ENCODE peak calls at places on chromosomes 3 and 15, in four cellular contexts. P, B, E and C are unnamed samples.

GRCh38 chr3:112175037-112175436 is 42.0 kb upstream of the GCSAM start:
- DNase-seq in P (no peak), B (no peak), E (no peak), C (no peak)

GRCh38 chr3:32868719-32869512 is 51.1 kb downstream of the TRIM71 start:
- DNase-seq in P (no peak), B (no peak), E (no peak), C (no peak)

GRCh38 chr15:68921926-68922325 is 8.4 kb upstream of the SPESP1 start:
- DNase-seq in P (no peak), B (no peak), E (no peak), C (no peak)

GRCh38 chr3:40179016-40179415 is 130.5 kb upstream of the EIF1B start:
- DNase-seq in P (no peak), B (peak; percentile 81), E (peak; percentile 74), C (peak; percentile 54)

GRCh38 chr15:22224241-22224671 is 143.9 kb downstream of the OR4M2 start:
- DNase-seq in P (no peak), B (no peak), E (no peak), C (no peak)

GRCh38 chr3:135141092-135141491 is 346.0 kb downstream of the EPHB1 start:
- DNase-seq in P (no peak), B (no peak), E (no peak), C (no peak)

GRCh38 chr15:60340207-60340921 is 57.4 kb downstream of the ANXA2 start:
- DNase-seq in P (no peak), B (no peak), E (no peak), C (no peak)

GRCh38 chr3:66037986-66038369 is 740 bp downstream of the MAGI1 start:
- DNase-seq in P (no peak), B (no peak), E (peak; percentile 15), C (peak; percentile 54)

GRCh38 chr3:128438488-128439072 is 28.1 kb downstream of the DNAJB8 start:
- DNase-seq in P (no peak), B (no peak), E (no peak), C (no peak)

GRCh38 chr3:123759311-123759710 is 124.8 kb downstream of the MYLK start:
- DNase-seq in P (no peak), B (no peak), E (no peak), C (no peak)

GRCh38 chr15:49406352-49407118 is 16.5 kb upstream of the FGF7 start:
- DNase-seq in P (no peak), B (no peak), E (no peak), C (no peak)

GRCh38 chr3:38150780-38151528 is 12.5 kb downstream of the MYD88 start:
- DNase-seq in P (no peak), B (no peak), E (no peak), C (no peak)

GRCh38 chr3:4846529-4846928 is 132.7 kb upstream of the BHLHE40 start:
- DNase-seq in P (no peak), B (no peak), E (no peak), C (no peak)

GRCh38 chr3:17141699-17142098 is 256.9 kb downstream of the PLCL2 start:
- DNase-seq in P (no peak), B (no peak), E (no peak), C (no peak)

GRCh38 chr3:37243811-37244748 is 69.7 kb upstream of the LRRFIP2 start:
- DNase-seq in P (no peak), B (peak; percentile 69), E (peak; percentile 42), C (peak; percentile 57)

GRCh38 chr15:50685976-50686467 is 575 bp downstream of the TRPM7 start:
- DNase-seq in P (peak; percentile 26), B (peak; percentile 49), E (peak; percentile 24), C (peak; percentile 79)

GRCh38 chr3:133933097-133934024 is 37.7 kb upstream of the RAB6B start:
- DNase-seq in P (no peak), B (no peak), E (no peak), C (no peak)

GRCh38 chr15:61951949-61952348 is 108.3 kb downstream of the VPS13C start:
- DNase-seq in P (no peak), B (peak; percentile 38), E (no peak), C (no peak)

GRCh38 chr3:4758957-4759656 is 220.1 kb upstream of the BHLHE40 start:
- DNase-seq in P (no peak), B (no peak), E (no peak), C (no peak)

GRCh38 chr3:63753567-63753966 is 65.5 kb upstream of the C3orf49 start:
- DNase-seq in P (no peak), B (peak; percentile 51), E (no peak), C (no peak)

GRCh38 chr3:193874997-193875593 is 260.9 kb upstream of the HES1 start:
- DNase-seq in P (no peak), B (no peak), E (no peak), C (no peak)

GRCh38 chr3:14461748-14462324 is 59.4 kb downstream of the SLC6A6 start:
- DNase-seq in P (no peak), B (peak; percentile 81), E (peak; percentile 28), C (peak; percentile 61)

GRCh38 chr15:31327674-31328424 is 1.2 kb downstream of the KLF13 start:
- DNase-seq in P (no peak), B (peak; percentile 43), E (peak; percentile 26), C (peak; percentile 84)

GRCh38 chr3:52498134-52499054 is 3.3 kb downstream of the STAB1 start:
- DNase-seq in P (no peak), B (peak; percentile 60), E (no peak), C (no peak)

GRCh38 chr3:43075904-43076661 is 29.8 kb downstream of the POMGNT2 start:
- DNase-seq in P (no peak), B (no peak), E (no peak), C (no peak)

GRCh38 chr3:111936191-111936841 is 42.5 kb upstream of the ABHD10 start:
- DNase-seq in P (no peak), B (peak; percentile 68), E (no peak), C (no peak)

GRCh38 chr3:121748638-121749275 is 784 bp downstream of the GOLGB1 start:
- DNase-seq in P (no peak), B (peak; percentile 65), E (no peak), C (no peak)

GRCh38 chr15:67199881-67200763 is 54.3 kb downstream of the AAGAB start:
- DNase-seq in P (no peak), B (no peak), E (no peak), C (no peak)

GRCh38 chr3:186235554-186235953 is 126.5 kb downstream of the DGKG start:
- DNase-seq in P (no peak), B (no peak), E (no peak), C (peak; percentile 61)

GRCh38 chr3:186236357-186237020 is 125.5 kb downstream of the DGKG start:
- DNase-seq in P (no peak), B (no peak), E (no peak), C (no peak)

GRCh38 chr3:186237915-186238314 is 124.1 kb downstream of the DGKG start:
- DNase-seq in P (no peak), B (no peak), E (no peak), C (no peak)

GRCh38 chr3:186241910-186242821 is 119.9 kb downstream of the DGKG start:
- DNase-seq in P (no peak), B (peak; percentile 75), E (peak; percentile 23), C (peak; percentile 66)

DNA sequence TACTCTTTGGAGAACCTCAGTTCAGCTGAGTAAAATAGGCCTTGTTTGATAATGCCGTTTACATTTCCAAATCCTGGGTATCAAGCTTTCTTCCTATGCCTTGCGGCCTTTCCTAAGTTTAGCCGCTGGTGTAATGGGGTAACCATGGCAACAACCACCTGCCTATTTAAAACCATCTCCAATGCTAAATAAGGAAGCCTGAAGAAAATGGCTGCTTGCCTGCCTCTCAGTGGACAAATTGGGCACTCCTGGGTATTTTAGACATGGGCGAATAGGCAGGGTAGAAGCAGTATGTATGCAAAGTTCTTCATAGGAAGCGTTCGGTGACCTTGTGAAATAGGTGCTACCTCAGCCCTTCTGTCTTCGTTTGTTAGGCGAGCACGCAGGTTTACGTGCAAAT is 122.7 kb downstream of the DGKG start:
- DNase-seq in P (no peak), B (peak; percentile 16), E (no peak), C (no peak)
- TF ChIP-seq CTCF in P (no peak), B (no peak), E (no peak), C (no peak)

GRCh38 chr3:120418866-120419490 is 31.8 kb downstream of the FSTL1 start:
- DNase-seq in P (no peak), B (peak; percentile 70), E (no peak), C (peak; percentile 67)

GRCh38 chr3:120420360-120420759 is 30.4 kb downstream of the FSTL1 start:
- DNase-seq in P (no peak), B (no peak), E (no peak), C (no peak)

GRCh38 chr3:120423432-120423831 is 27.4 kb downstream of the FSTL1 start:
- DNase-seq in P (no peak), B (no peak), E (no peak), C (no peak)

GRCh38 chr3:120419797-120420196 is 31.0 kb downstream of the FSTL1 start:
- DNase-seq in P (no peak), B (no peak), E (no peak), C (no peak)

GRCh38 chr3:120420855-120421570 is 29.8 kb downstream of the FSTL1 start:
- DNase-seq in P (no peak), B (peak; percentile 82), E (no peak), C (no peak)
- TF ChIP-seq CTCF in P (no peak), B (peak; percentile 44), E (no peak), C (no peak)

GRCh38 chr3:143122608-143123352 is 3.2 kb downstream of the CHST2 start:
- DNase-seq in P (no peak), B (no peak), E (no peak), C (peak; percentile 47)

GRCh38 chr3:143122089-143122430 is 2.5 kb downstream of the CHST2 start:
- DNase-seq in P (no peak), B (no peak), E (no peak), C (no peak)

GRCh38 chr3:143120716-143121239 is 1.2 kb downstream of the CHST2 start:
- DNase-seq in P (no peak), B (peak; percentile 50), E (peak; percentile 23), C (peak; percentile 78)

GRCh38 chr3:143119974-143120715 is 574 bp downstream of the CHST2 start:
- DNase-seq in P (no peak), B (no peak), E (peak; percentile 45), C (peak; percentile 63)

GRCh38 chr3:143121240-143122088 is 1.9 kb downstream of the CHST2 start:
- DNase-seq in P (no peak), B (peak; percentile 73), E (peak; percentile 47), C (peak; percentile 84)
- TF ChIP-seq CTCF in P (peak; percentile 71), B (peak; percentile 57), E (peak; percentile 27), C (peak; percentile 65)

DNA sequence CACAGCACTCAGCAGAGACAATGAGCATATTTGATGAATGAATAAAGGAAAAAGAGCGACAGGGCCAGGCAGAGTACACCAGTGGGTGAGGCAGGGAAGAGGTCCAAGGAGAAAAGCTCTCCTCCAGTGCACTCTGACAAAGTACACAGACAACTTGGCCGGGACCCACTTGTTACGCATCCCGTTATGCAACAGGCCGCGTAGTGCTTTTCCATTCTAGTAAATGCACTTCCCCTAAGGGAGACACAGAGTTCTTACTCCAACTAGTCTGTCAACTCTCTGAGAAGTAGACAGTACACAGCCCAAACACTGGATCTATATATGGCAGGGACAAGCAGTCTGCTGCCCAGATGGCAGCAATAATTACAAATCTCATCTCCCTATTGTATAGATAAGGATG is 18.5 kb downstream of the LARP6 start:
- DNase-seq in P (no peak), B (no peak), E (no peak), C (no peak)
- TF ChIP-seq CTCF in P (no peak), B (no peak), E (no peak), C (no peak)

GRCh38 chr3:72034956-72035355 is 250.0 kb upstream of the PROK2 start:
- DNase-seq in P (no peak), B (no peak), E (no peak), C (no peak)
- TF ChIP-seq CTCF in P (no peak), B (no peak), E (no peak), C (no peak)